ENCODE peak calls at places on chromosome 4, in eight cellular contexts. S, P, R, E, K, H, W and C are unnamed samples. For H3K36me3 and H3K4me1, the result is how much of the 10 kb centered on the place peaks cover.

GRCh38 chr4:101127176-101127790 is 220.0 kb downstream of the PPP3CA start:
- DNase-seq in E (no peak), R (no peak), K (no peak), W (no peak), S (no peak), H (no peak), P (no peak), C (no peak)

GRCh38 chr4:74635490-74636123 is 158.7 kb downstream of the BTC start:
- DNase-seq in H (no peak), R (no peak), S (no peak), E (no peak), W (no peak), P (no peak), K (no peak), C (no peak)

GRCh38 chr4:39320381-39321115 is 45.6 kb downstream of the RFC1 start:
- DNase-seq in K (no peak), W (no peak), P (no peak), S (peak), E (no peak), R (peak), H (no peak), C (no peak)

GRCh38 chr4:6926081-6926480 is 16.5 kb downstream of the TBC1D14 start:
- DNase-seq in E (no peak), K (no peak), R (no peak), P (no peak), S (no peak), H (no peak), W (no peak), C (no peak)

GRCh38 chr4:116829187-116829586 is 256.2 kb downstream of the TRAM1L1 start:
- DNase-seq in P (no peak), S (no peak), R (no peak), H (no peak), W (no peak), E (no peak), K (no peak), C (no peak)

GRCh38 chr4:152258391-152258790 is 277.5 kb downstream of the FBXW7 start:
- DNase-seq in E (no peak), S (no peak), K (no peak), H (no peak), P (no peak), R (no peak), W (no peak), C (no peak)

GRCh38 chr4:144572660-144573059 is 73.3 kb upstream of the HHIP start:
- DNase-seq in S (no peak), K (no peak), R (no peak), E (no peak), P (no peak), W (no peak), H (no peak), C (no peak)

GRCh38 chr4:145179201-145179860 is 1.1 kb downstream of the OTUD4 start:
- DNase-seq in R (peak), W (peak), K (peak), S (peak), E (no peak), P (peak), H (peak), C (peak)

GRCh38 chr4:39102297-39102696 is 40.3 kb downstream of the KLHL5 start:
- DNase-seq in W (no peak), R (no peak), E (no peak), P (no peak), H (no peak), K (no peak), S (no peak), C (peak)

GRCh38 chr4:4488405-4489404 is 53.1 kb downstream of the STX18 start:
- DNase-seq in S (peak), H (peak), W (peak), E (peak), P (peak), K (no peak), R (peak), C (peak)

GRCh38 chr4:106316773-106317409 is 541 bp downstream of the AIMP1 start:
- DNase-seq in S (no peak), K (no peak), P (no peak), R (peak), W (peak), H (no peak), E (no peak), C (no peak)

GRCh38 chr4:153220709-153221367 is 16.6 kb downstream of the TRIM2 start:
- DNase-seq in R (no peak), E (no peak), W (no peak), P (no peak), H (no peak), S (no peak), K (no peak), C (no peak)

GRCh38 chr4:48799157-48799556 is 19.1 kb upstream of the FRYL start:
- DNase-seq in P (no peak), W (no peak), K (no peak), E (peak), S (no peak), H (no peak), R (no peak), C (peak)

GRCh38 chr4:29717658-29718057 is 1002.5 kb upstream of the PCDH7 start:
- DNase-seq in K (no peak), R (peak), E (no peak), S (no peak), H (no peak), W (no peak), P (no peak), C (no peak)

GRCh38 chr4:133802741-133803140 is 398.8 kb downstream of the PABPC4L start:
- DNase-seq in H (no peak), E (no peak), P (no peak), K (no peak), W (no peak), R (peak), S (peak), C (no peak)

GRCh38 chr4:106409901-106410889 is 41.6 kb upstream of the GIMD1 start:
- DNase-seq in E (no peak), K (no peak), S (no peak), H (no peak), W (no peak), P (no peak), R (peak), C (no peak)

GRCh38 chr4:87843936-87844335 is 11.2 kb downstream of the MEPE start:
- DNase-seq in R (peak), H (no peak), E (no peak), S (peak), W (peak), P (peak), K (no peak), C (no peak)

GRCh38 chr4:88008624-88009235 is 1.3 kb downstream of the PKD2 start:
- DNase-seq in W (no peak), S (peak), H (no peak), E (no peak), K (no peak), P (no peak), R (peak), C (peak)

GRCh38 chr4:164847016-164847415 is 30.0 kb upstream of the APELA start:
- DNase-seq in K (no peak), H (no peak), W (no peak), R (no peak), P (no peak), S (no peak), E (no peak), C (no peak)

GRCh38 chr4:164023214-164023613 is 528.7 kb downstream of the TMA16 start:
- DNase-seq in E (no peak), W (no peak), H (no peak), S (no peak), R (no peak), P (no peak), K (no peak), C (no peak)

GRCh38 chr4:48968814-48969213 is 17.3 kb upstream of the CWH43 start:
- DNase-seq in R (peak), P (no peak), S (no peak), H (no peak), K (no peak), W (no peak), E (no peak), C (no peak)

GRCh38 chr4:150056569-150056968 is 21.7 kb upstream of the DCLK2 start:
- DNase-seq in P (no peak), S (no peak), R (peak), E (no peak), W (no peak), K (no peak), H (no peak), C (no peak)

GRCh38 chr4:113146876-113147358 is 97.5 kb downstream of the ANK2 start:
- DNase-seq in E (no peak), H (no peak), S (peak), P (no peak), W (no peak), K (no peak), R (peak), C (no peak)

GRCh38 chr4:39096847-39097246 is 34.8 kb downstream of the KLHL5 start:
- DNase-seq in S (no peak), K (no peak), P (no peak), H (no peak), R (no peak), W (no peak), E (no peak), C (no peak)

GRCh38 chr4:2650276-2650675 is 105.9 kb downstream of the TNIP2 start:
- DNase-seq in W (no peak), E (no peak), S (no peak), H (no peak), R (no peak), P (no peak), K (peak), C (no peak)

GRCh38 chr4:110678517-110678916 is 55.6 kb upstream of the PITX2 start:
- DNase-seq in H (no peak), E (no peak), P (no peak), W (no peak), K (no peak), S (no peak), R (no peak), C (no peak)

GRCh38 chr4:26228883-26229282 is 91.9 kb upstream of the RBPJ start:
- DNase-seq in W (no peak), R (no peak), H (no peak), K (no peak), E (no peak), S (no peak), P (no peak), C (no peak)
- H3K36me3 ChIP-seq in W (under half), R (under half), H (under half), K (under half), E (under half), S (under half), P (under half), C (under half)

DNA sequence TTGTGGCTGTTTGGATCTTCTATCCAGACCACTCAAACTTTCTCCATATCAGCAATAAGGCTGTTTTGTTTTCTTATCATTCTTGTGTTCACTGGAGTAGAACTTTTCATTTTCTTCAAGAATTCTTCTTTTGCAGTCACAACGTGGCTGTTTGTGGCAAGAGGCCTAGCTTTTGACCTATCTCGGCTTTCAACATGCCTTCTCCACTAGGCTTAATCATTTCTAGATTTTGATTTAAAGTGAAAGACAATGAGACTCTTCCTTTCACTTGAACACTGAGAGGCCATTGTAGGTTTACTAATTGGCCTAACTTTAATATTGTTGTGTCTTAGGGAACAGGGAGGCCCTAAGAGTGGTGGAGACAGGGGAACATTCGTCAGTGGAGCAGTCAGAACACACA is 19.1 kb downstream of the FGF2 start:
- DNase-seq in K (no peak), R (no peak), W (no peak), S (no peak), P (no peak), H (no peak), E (no peak), C (no peak)
- H3K4me1 ChIP-seq in K (under half), R (under half), W (under half), S (under half), P (under half), H (half or more), E (under half), C (under half)

GRCh38 chr4:76764251-76764650 is 133.7 kb downstream of the SOWAHB start:
- DNase-seq in E (no peak), H (no peak), W (no peak), R (peak), S (peak), K (no peak), P (no peak), C (no peak)

GRCh38 chr4:76758996-76759395 is 138.9 kb downstream of the SOWAHB start:
- DNase-seq in E (no peak), P (peak), S (no peak), H (no peak), K (no peak), R (no peak), W (no peak), C (no peak)

GRCh38 chr4:76760214-76760613 is 137.7 kb downstream of the SOWAHB start:
- DNase-seq in K (no peak), H (no peak), W (no peak), R (no peak), E (no peak), S (no peak), P (no peak), C (no peak)

GRCh38 chr4:76765473-76766183 is 132.3 kb downstream of the SOWAHB start:
- DNase-seq in S (no peak), K (no peak), E (no peak), P (no peak), H (no peak), R (no peak), W (no peak), C (no peak)

DNA sequence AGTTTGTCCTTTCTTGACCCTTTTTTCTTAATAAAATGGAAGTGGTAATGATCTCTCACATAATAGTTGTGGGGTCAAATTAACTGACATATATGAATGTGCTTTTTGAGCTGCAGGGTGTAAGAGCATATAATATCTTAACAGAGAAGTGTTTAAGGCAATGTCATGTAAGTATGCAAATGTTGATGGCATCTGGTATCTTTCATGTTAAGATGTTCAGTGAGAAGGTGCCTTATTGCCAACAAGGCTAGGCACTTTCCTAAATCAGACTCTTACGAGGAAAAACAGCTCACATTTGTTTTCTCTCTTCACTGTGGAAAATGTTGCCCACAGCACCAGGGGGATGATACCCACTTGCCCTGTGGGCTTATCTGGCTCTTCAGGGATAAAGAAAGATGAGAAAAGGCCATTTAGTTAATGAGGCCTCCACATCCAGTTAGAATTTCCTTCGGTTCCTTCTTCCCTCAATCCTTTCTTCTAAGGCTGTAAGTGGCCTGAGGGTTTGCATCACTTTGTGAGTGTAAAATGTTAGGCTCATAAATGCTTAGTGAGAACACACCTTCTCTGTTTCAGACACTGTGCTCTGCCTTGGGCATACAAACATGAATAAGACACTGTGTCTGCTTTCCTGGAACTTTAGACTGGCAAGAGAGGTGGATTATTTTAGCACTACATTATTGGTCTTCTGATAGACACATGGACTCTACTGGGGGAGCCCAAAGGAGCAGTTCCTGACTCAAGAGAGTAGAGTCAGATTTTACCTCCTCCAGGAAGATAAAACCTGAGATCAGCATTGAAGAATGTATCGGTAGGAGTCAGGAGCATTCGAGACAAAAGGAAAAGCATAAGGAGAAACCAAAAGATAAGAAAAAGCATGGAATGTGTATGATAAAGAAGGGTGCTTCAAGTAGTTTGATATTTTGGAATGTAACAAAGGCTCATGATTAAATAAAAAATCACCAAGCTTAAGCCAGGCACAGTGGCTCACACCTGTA is 135.5 kb downstream of the SOWAHB start:
- DNase-seq in E (no peak), S (no peak), P (no peak), H (no peak), R (no peak), K (no peak), W (no peak), C (no peak)
- H3K36me3 ChIP-seq in E (half or more), S (under half), P (under half), H (under half), R (under half), K (under half), W (under half), C (under half)

GRCh38 chr4:7964890-7965662 is 25.4 kb upstream of the AFAP1 start:
- DNase-seq in R (peak), E (no peak), H (no peak), K (no peak), S (peak), W (no peak), P (peak), C (no peak)
- H3K4me1 ChIP-seq in R (under half), E (under half), H (under half), K (under half), S (under half), W (under half), P (under half), C (under half)